ENCODE peak calls at places on chromosomes 1 and 21, in five cellular contexts. K is small intestine, A is body of pancreas, P is colonic mucosa, L is ascending aorta. X is an unnamed sample. For H3K9me3 and H3K27me3, the result is how much of the 10 kb centered on the place peaks cover.

GRCh38 chr1:61892977-61893376 is 150.7 kb downstream of the PATJ start:
- DNase-seq in K (no peak), A (no peak), P (no peak), L (no peak), X (no peak)

GRCh38 chr1:155057788-155058211 is 5.7 kb upstream of the EFNA4 start:
- DNase-seq in K (no peak), A (no peak), P (no peak), L (no peak), X (no peak)

GRCh38 chr1:100622966-100623762 is 85.2 kb downstream of the GPR88 start:
- DNase-seq in K (no peak), A (no peak), P (no peak), L (no peak), X (no peak)

GRCh38 chr1:41500378-41500777 is 15.9 kb upstream of the EDN2 start:
- DNase-seq in K (peak), A (peak), P (peak), L (peak), X (peak)

GRCh38 chr1:94038511-94038910 is 82.4 kb downstream of the ABCA4 start:
- DNase-seq in K (no peak), A (no peak), P (no peak), L (no peak), X (peak)

GRCh38 chr1:3978196-3978927 is 78.3 kb upstream of the C1orf174 start:
- DNase-seq in K (no peak), A (no peak), P (no peak), L (no peak), X (no peak)

GRCh38 chr1:224090116-224090515 is 23.8 kb upstream of the FBXO28 start:
- DNase-seq in K (no peak), A (no peak), P (no peak), L (no peak), X (no peak)

GRCh38 chr21:29499734-29500343 is 201.1 kb downstream of the BACH1 start:
- DNase-seq in K (no peak), A (peak), P (no peak), L (no peak), X (peak)

GRCh38 chr1:27335506-27336422 is 6.1 kb upstream of the SYTL1 start:
- DNase-seq in K (no peak), A (no peak), P (no peak), L (no peak), X (no peak)

GRCh38 chr1:58650141-58650540 is 49.7 kb downstream of the MYSM1 start:
- DNase-seq in K (no peak), A (no peak), P (no peak), L (no peak), X (no peak)

GRCh38 chr1:81679972-81680371 is 120.8 kb upstream of the ADGRL2 start:
- DNase-seq in K (peak), A (no peak), P (no peak), L (no peak), X (no peak)

GRCh38 chr1:86504895-86505625 is 36.3 kb downstream of the CLCA1 start:
- DNase-seq in K (no peak), A (peak), P (peak), L (no peak), X (no peak)

GRCh38 chr1:71561729-71562128 is 480.9 kb upstream of the ZRANB2 start:
- DNase-seq in K (no peak), A (no peak), P (no peak), L (no peak), X (no peak)

GRCh38 chr21:43287111-43287973 is 118.5 kb downstream of the CRYAA start:
- DNase-seq in K (no peak), A (no peak), P (no peak), L (no peak), X (no peak)

GRCh38 chr1:103496014-103496635 is 29.4 kb upstream of the RNPC3 start:
- DNase-seq in K (no peak), A (no peak), P (no peak), L (no peak), X (no peak)

GRCh38 chr1:204266504-204267034 is 52.8 kb upstream of the GOLT1A start:
- DNase-seq in K (peak), A (peak), P (peak), L (no peak), X (no peak)

GRCh38 chr1:39779137-39779536 is 8.0 kb upstream of the OXCT2 start:
- DNase-seq in K (no peak), A (no peak), P (no peak), L (no peak), X (no peak)

GRCh38 chr1:119947468-119947867 is 51.2 kb upstream of the ADAM30 start:
- DNase-seq in K (no peak), A (no peak), P (no peak), L (no peak), X (no peak)

GRCh38 chr1:98030483-98030882 is 109.6 kb upstream of the DPYD start:
- DNase-seq in K (no peak), A (no peak), P (no peak), L (no peak), X (no peak)

GRCh38 chr1:36400825-36401601 is 3.3 kb upstream of the LSM10 start:
- DNase-seq in K (no peak), A (peak), P (peak), L (peak), X (peak)

GRCh38 chr1:109632671-109633346 is 13.2 kb downstream of the AMPD2 start:
- DNase-seq in K (peak), A (peak), P (peak), L (no peak), X (peak)

GRCh38 chr1:54374766-54375165 is 31.4 kb downstream of the SSBP3 start:
- DNase-seq in K (no peak), A (no peak), P (no peak), L (no peak), X (no peak)

GRCh38 chr1:228887956-228888355 is 152.7 kb downstream of the RHOU start:
- DNase-seq in K (no peak), A (no peak), P (no peak), L (no peak), X (no peak)

GRCh38 chr1:1121611-1122077 is 5.8 kb upstream of the C1orf159 start:
- DNase-seq in K (no peak), A (no peak), P (peak), L (no peak), X (no peak)

GRCh38 chr1:102776074-102776473 is 332.2 kb downstream of the COL11A1 start:
- DNase-seq in K (no peak), A (no peak), P (no peak), L (no peak), X (no peak)

GRCh38 chr1:2933431-2934172 is 87.7 kb upstream of the ACTRT2 start:
- DNase-seq in K (no peak), A (no peak), P (no peak), L (no peak), X (no peak)

GRCh38 chr1:2935766-2936390 is 85.4 kb upstream of the ACTRT2 start:
- DNase-seq in K (no peak), A (no peak), P (no peak), L (no peak), X (no peak)

GRCh38 chr1:2934642-2935081 is 86.6 kb upstream of the ACTRT2 start:
- DNase-seq in K (no peak), A (no peak), P (no peak), L (no peak), X (no peak)

GRCh38 chr1:2934173-2934540 is 87.1 kb upstream of the ACTRT2 start:
- DNase-seq in K (no peak), A (no peak), P (no peak), L (no peak), X (no peak)

DNA sequence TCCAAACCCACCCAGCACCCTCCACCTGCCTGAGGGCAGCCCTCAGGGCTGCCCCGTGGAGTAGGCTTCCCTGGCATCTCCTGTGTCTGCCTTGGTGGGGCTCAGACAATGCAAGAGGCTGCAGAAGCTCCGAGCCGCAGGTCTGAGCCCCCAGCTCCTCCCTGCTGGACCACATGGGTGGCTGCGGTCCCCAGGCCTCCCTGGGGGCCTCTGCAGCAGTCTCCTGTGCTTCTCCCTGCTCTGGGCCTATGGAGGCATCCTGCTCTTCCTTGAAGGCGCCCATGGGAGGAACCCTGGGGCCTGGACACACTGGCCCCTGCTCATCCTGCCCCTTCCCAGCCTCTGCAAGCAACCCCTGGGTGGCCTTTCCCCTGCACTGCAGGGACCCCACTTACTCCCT is 86.1 kb upstream of the ACTRT2 start:
- DNase-seq in K (no peak), A (no peak), P (no peak), L (no peak), X (no peak)
- H3K9me3 ChIP-seq in K (under half), A (under half), P (under half), L (under half), X (under half)

DNA sequence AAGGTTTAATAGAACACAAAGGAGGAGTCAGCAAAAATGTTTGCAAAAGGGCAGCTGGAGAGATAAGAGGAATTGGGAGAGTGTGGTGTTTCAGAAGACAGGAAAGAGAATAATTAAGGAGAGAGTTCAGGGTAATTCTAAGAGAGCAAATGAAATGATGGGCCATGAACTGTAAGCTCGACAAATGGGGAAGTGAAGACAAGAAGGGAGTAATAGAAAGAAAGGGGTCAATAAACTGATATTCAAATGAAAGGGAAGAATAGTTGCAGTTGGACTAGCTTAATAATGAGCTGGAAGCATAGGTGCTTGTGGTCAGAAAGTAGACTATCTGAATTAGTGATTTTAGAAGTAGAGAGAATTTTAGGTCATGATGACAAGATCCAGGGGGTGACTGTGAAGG is 15.6 kb upstream of the RNF220 start:
- DNase-seq in K (no peak), A (no peak), P (no peak), L (no peak), X (no peak)
- H3K27me3 ChIP-seq in K (under half), A (under half), P (under half), L (under half), X (under half)

GRCh38 chr1:2192031-2192995 is 2.3 kb downstream of the FAAP20 start:
- DNase-seq in K (no peak), A (no peak), P (no peak), L (no peak), X (peak)
- H3K4me3 ChIP-seq in K (no peak), A (no peak), P (no peak), L (peak), X (no peak)

DNA sequence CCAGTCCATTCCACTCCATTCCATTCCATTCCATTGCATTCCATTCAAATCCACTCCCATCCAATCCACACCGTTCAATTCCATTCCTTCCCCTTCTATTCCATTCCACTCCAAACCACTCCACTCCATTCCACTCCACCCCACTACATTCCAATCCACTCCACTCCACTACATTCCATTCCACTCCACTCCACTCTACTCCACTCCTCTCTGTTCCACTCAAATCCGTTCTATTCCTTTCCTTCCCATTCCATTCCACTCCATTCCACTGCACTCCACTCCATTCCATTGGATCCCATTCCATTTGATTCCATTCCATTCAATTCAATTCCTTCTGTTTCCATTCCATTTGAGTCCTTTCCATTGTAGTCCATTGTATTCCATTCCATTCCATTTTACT is 2568.3 kb upstream of the TPTE start:
- DNase-seq in K (no peak), A (no peak), P (no peak), L (no peak), X (no peak)
- H3K9me3 ChIP-seq in K (under half), A (under half), P (under half), L (half or more), X (half or more)

GRCh38 chr1:22329171-22329540 is 122.5 kb upstream of the ZBTB40 start:
- DNase-seq in K (no peak), A (no peak), P (no peak), L (no peak), X (peak)
- H3K27me3 ChIP-seq in K (under half), A (under half), P (under half), L (under half), X (under half)

DNA sequence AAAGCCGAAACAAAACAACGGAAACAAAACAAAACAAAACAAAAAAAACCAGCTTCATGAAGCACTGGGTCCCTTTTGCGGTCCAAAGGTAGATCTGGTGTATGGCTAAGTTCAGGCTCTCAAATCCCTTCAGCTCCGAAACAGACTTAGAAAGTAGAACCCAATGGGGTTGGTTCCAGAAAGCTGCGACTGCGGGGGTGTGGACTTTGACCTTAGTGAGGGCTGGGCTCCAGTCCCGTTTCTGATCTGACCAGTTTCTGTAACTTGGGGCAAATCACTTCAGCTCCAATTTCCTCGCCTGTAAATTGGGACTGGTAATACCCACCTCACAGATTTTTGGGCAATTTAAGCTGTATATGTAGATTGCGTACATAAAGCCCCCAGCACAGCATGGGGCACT is 105.2 kb downstream of the ZSCAN20 start:
- DNase-seq in K (peak), A (peak), P (no peak), L (no peak), X (no peak)
- H3K4me3 ChIP-seq in K (no peak), A (no peak), P (no peak), L (no peak), X (no peak)

GRCh38 chr1:152473887-152474537 is 36.6 kb upstream of the LCE5A start:
- DNase-seq in K (no peak), A (no peak), P (no peak), L (no peak), X (no peak)
- H3K9me3 ChIP-seq in K (under half), A (under half), P (under half), L (under half), X (under half)

GRCh38 chr1:156841289-156841855 is 17.5 kb downstream of the INSRR start:
- DNase-seq in K (no peak), A (no peak), P (no peak), L (no peak), X (no peak)

GRCh38 chr1:156840186-156840585 is 18.7 kb downstream of the INSRR start:
- DNase-seq in K (no peak), A (no peak), P (no peak), L (no peak), X (no peak)

GRCh38 chr1:156842618-156843300 is 16.2 kb downstream of the INSRR start:
- DNase-seq in K (no peak), A (no peak), P (no peak), L (no peak), X (no peak)

GRCh38 chr1:156839426-156840109 is 19.3 kb downstream of the INSRR start:
- DNase-seq in K (no peak), A (no peak), P (no peak), L (no peak), X (no peak)

GRCh38 chr1:156840880-156841279 is 18.0 kb downstream of the INSRR start:
- DNase-seq in K (no peak), A (no peak), P (no peak), L (no peak), X (no peak)
- H3K27me3 ChIP-seq in K (under half), A (under half), P (under half), L (under half), X (under half)